ENCODE peak calls at places on chromosomes 3 and 15, in nine cellular contexts. V is nucleus accumbens; C is EL; H is stimulated activated CD8-positive, alpha-beta memory T cell treated with anti-CD3 and anti-CD28 coated beads, Interleukin-4, amount 100 ng/mL, for 4 hours; W is adrenal gland; P is dorsolateral prefrontal cortex; Z is NCI-H446 treated with DMSO at 0.1 percent for 48 hours; D is ovary; F is AG20443. L is an unnamed sample.

GRCh38 chr3:88132894-88133293 is 16.9 kb upstream of the C3orf38 start:
- DNase-seq in V (no peak), C (no peak), H (no peak), W (no peak), P (no peak), Z (no peak), D (no peak), F (no peak), L (no peak)

GRCh38 chr3:39347586-39347876 is 18.0 kb downstream of the CCR8 start:
- DNase-seq in V (no peak), C (no peak), H (no peak), W (no peak), P (no peak), Z (no peak), D (no peak), F (no peak), L (no peak)

GRCh38 chr3:190865419-190865818 is 2.9 kb upstream of the GMNC start:
- DNase-seq in V (no peak), C (no peak), H (no peak), W (no peak), P (no peak), Z (no peak), D (no peak), F (no peak), L (no peak)

GRCh38 chr3:102092617-102093466 is 243.5 kb downstream of the NFKBIZ start:
- DNase-seq in V (no peak), C (peak), H (no peak), W (no peak), P (no peak), Z (no peak), D (no peak), F (no peak), L (no peak)

GRCh38 chr3:25895443-25895842 is 105.6 kb downstream of the OXSM start:
- DNase-seq in V (no peak), C (peak), H (no peak), W (no peak), P (no peak), Z (no peak), D (no peak), F (peak), L (peak)

GRCh38 chr15:45573961-45574629 is 13.1 kb upstream of the BLOC1S6 start:
- DNase-seq in V (no peak), C (peak), H (no peak), W (no peak), P (no peak), Z (no peak), D (no peak), F (no peak), L (peak)

GRCh38 chr3:125128861-125129501 is 73.2 kb upstream of the HEG1 start:
- DNase-seq in V (no peak), C (peak), H (no peak), W (no peak), P (no peak), Z (peak), D (no peak), F (peak), L (peak)

GRCh38 chr3:113274959-113275556 is 63.7 kb downstream of the BOC start:
- DNase-seq in V (no peak), C (no peak), H (no peak), W (no peak), P (no peak), Z (no peak), D (no peak), F (no peak), L (no peak)

GRCh38 chr3:141629950-141630349 is 108.1 kb upstream of the RNF7 start:
- DNase-seq in V (no peak), C (no peak), H (no peak), W (no peak), P (no peak), Z (no peak), D (no peak), F (no peak), L (no peak)

GRCh38 chr3:107543666-107544065 is 20.9 kb downstream of the BBX start:
- DNase-seq in V (no peak), C (no peak), H (no peak), W (no peak), P (no peak), Z (no peak), D (no peak), F (no peak), L (peak)

GRCh38 chr3:182414586-182414985 is 378.7 kb upstream of the ATP11B start:
- DNase-seq in V (no peak), C (no peak), H (no peak), W (no peak), P (no peak), Z (no peak), D (no peak), F (no peak), L (no peak)

GRCh38 chr3:107416886-107417285 is 39.6 kb downstream of the CCDC54 start:
- DNase-seq in V (no peak), C (peak), H (no peak), W (no peak), P (no peak), Z (no peak), D (no peak), F (no peak), L (peak)

GRCh38 chr3:185153170-185153733 is 392 bp upstream of the C3orf70 start:
- DNase-seq in V (peak), C (no peak), H (no peak), W (no peak), P (no peak), Z (no peak), D (peak), F (peak), L (no peak)

GRCh38 chr3:78707616-78708015 is 1060.2 kb downstream of the ROBO1 start:
- DNase-seq in V (no peak), C (no peak), H (no peak), W (no peak), P (no peak), Z (no peak), D (no peak), F (no peak), L (no peak)

GRCh38 chr15:81223346-81223971 is 26.8 kb downstream of the IL16 start:
- DNase-seq in V (no peak), C (no peak), H (no peak), W (no peak), P (no peak), Z (no peak), D (no peak), F (no peak), L (no peak)

GRCh38 chr15:33860749-33861148 is 107.5 kb upstream of the CHRM5 start:
- DNase-seq in V (no peak), C (peak), H (no peak), W (no peak), P (no peak), Z (no peak), D (no peak), F (no peak), L (peak)

GRCh38 chr3:128616516-128617269 is 33.9 kb downstream of the RPN1 start:
- DNase-seq in V (no peak), C (no peak), H (no peak), W (no peak), P (no peak), Z (no peak), D (peak), F (no peak), L (no peak)

GRCh38 chr3:47877288-47877687 is 74.3 kb downstream of the DHX30 start:
- DNase-seq in V (no peak), C (peak), H (no peak), W (no peak), P (no peak), Z (no peak), D (no peak), F (no peak), L (no peak)

GRCh38 chr3:152183473-152183872 is 85.3 kb upstream of the MBNL1 start:
- DNase-seq in V (peak), C (peak), H (peak), W (no peak), P (peak), Z (peak), D (peak), F (no peak), L (no peak)

GRCh38 chr3:48519244-48519643 is 15.3 kb upstream of the SHISA5 start:
- DNase-seq in V (no peak), C (no peak), H (no peak), W (no peak), P (no peak), Z (no peak), D (no peak), F (no peak), L (no peak)

GRCh38 chr3:32120480-32120879 is 14.1 kb downstream of the GPD1L start:
- DNase-seq in V (no peak), C (no peak), H (no peak), W (no peak), P (no peak), Z (no peak), D (no peak), F (no peak), L (no peak)

GRCh38 chr15:56608140-56608778 is 125.0 kb downstream of the ZNF280D start:
- DNase-seq in V (no peak), C (peak), H (no peak), W (no peak), P (no peak), Z (no peak), D (no peak), F (no peak), L (no peak)

GRCh38 chr15:33242669-33243191 is 48.2 kb upstream of the FMN1 start:
- DNase-seq in V (no peak), C (peak), H (no peak), W (no peak), P (no peak), Z (no peak), D (no peak), F (peak), L (no peak)

GRCh38 chr15:60480149-60480548 is 1.2 kb upstream of the ICE2 start:
- DNase-seq in V (no peak), C (no peak), H (no peak), W (no peak), P (no peak), Z (no peak), D (no peak), F (no peak), L (no peak)

GRCh38 chr3:170636609-170637008 is 50.7 kb upstream of the SLC7A14 start:
- DNase-seq in V (no peak), C (no peak), H (no peak), W (no peak), P (no peak), Z (peak), D (no peak), F (no peak), L (no peak)

GRCh38 chr3:4720316-4721075 is 227.3 kb downstream of the ITPR1 start:
- DNase-seq in V (peak), C (peak), H (no peak), W (peak), P (no peak), Z (no peak), D (peak), F (peak), L (no peak)

GRCh38 chr3:14549256-14549931 is 9.3 kb upstream of the GRIP2 start:
- DNase-seq in V (no peak), C (peak), H (no peak), W (no peak), P (no peak), Z (no peak), D (no peak), F (peak), L (no peak)

GRCh38 chr3:142844339-142844977 is 44.4 kb downstream of the PCOLCE2 start:
- DNase-seq in V (no peak), C (peak), H (no peak), W (no peak), P (no peak), Z (peak), D (no peak), F (peak), L (peak)

GRCh38 chr3:28901029-28901428 is 379.8 kb upstream of the RBMS3 start:
- DNase-seq in V (no peak), C (no peak), H (no peak), W (peak), P (no peak), Z (no peak), D (no peak), F (no peak), L (peak)

GRCh38 chr3:62211675-62212429 is 161.5 kb downstream of the FEZF2 start:
- DNase-seq in V (no peak), C (no peak), H (no peak), W (no peak), P (no peak), Z (peak), D (no peak), F (no peak), L (peak)

GRCh38 chr15:89101302-89102191 is 13.3 kb downstream of the ABHD2 start:
- DNase-seq in V (no peak), C (peak), H (no peak), W (peak), P (no peak), Z (no peak), D (peak), F (peak), L (peak)

GRCh38 chr15:35499723-35500122 is 46.2 kb downstream of the DPH6 start:
- DNase-seq in V (no peak), C (no peak), H (no peak), W (no peak), P (no peak), Z (no peak), D (no peak), F (no peak), L (no peak)

GRCh38 chr3:4421121-4421520 is 45.9 kb downstream of the SUMF1 start:
- DNase-seq in V (no peak), C (peak), H (no peak), W (no peak), P (no peak), Z (no peak), D (no peak), F (peak), L (peak)

GRCh38 chr3:71099997-71100719 is 483.4 kb downstream of the FOXP1 start:
- DNase-seq in V (no peak), C (peak), H (no peak), W (no peak), P (no peak), Z (no peak), D (no peak), F (no peak), L (no peak)

GRCh38 chr3:186570941-186571643 is 572 bp downstream of the DNAJB11 start:
- DNase-seq in V (no peak), C (no peak), H (no peak), W (no peak), P (no peak), Z (no peak), D (no peak), F (no peak), L (no peak)

GRCh38 chr3:101813817-101814440 is 34.9 kb downstream of the NXPE3 start:
- DNase-seq in V (no peak), C (peak), H (no peak), W (no peak), P (no peak), Z (no peak), D (no peak), F (peak), L (peak)

GRCh38 chr3:196055267-196055666 is 26.6 kb downstream of the TFRC start:
- DNase-seq in V (no peak), C (no peak), H (no peak), W (no peak), P (no peak), Z (no peak), D (no peak), F (no peak), L (no peak)

GRCh38 chr3:175325440-175325839 is 466.3 kb downstream of the NAALADL2 start:
- DNase-seq in V (no peak), C (no peak), H (no peak), W (no peak), P (no peak), Z (no peak), D (no peak), F (no peak), L (no peak)